ENCODE peak calls at places on chromosomes 4 and X, in seven cellular contexts. F is GM19239; J is GM10248; V is T1000; A is NCI-H1092; O is T-helper 1 cell; P is activated naive CD4-positive, alpha-beta T cell. K is an unnamed sample.

GRCh38 chr4:66465111-66465510 is 794.8 kb upstream of the EPHA5 start:
- DNase-seq in F (no peak), J (no peak), V (no peak), A (no peak), O (no peak), P (no peak), K (no peak)

GRCh38 chr4:25118096-25118495 is 42.2 kb downstream of the SEPSECS start:
- DNase-seq in F (no peak), J (no peak), V (no peak), A (no peak), O (no peak), P (no peak), K (no peak)

GRCh38 chr4:27017623-27018022 is 157.0 kb downstream of the STIM2 start:
- DNase-seq in F (no peak), J (no peak), V (no peak), A (no peak), O (no peak), P (no peak), K (no peak)

GRCh38 chrX:131795442-131796229 is 227.5 kb upstream of the STK26 start:
- DNase-seq in F (no peak), J (no peak), V (no peak), A (no peak), O (no peak), P (no peak), K (no peak)

GRCh38 chr4:48047421-48047844 is 30.9 kb downstream of the NIPAL1 start:
- DNase-seq in F (peak), J (peak), V (no peak), A (no peak), O (no peak), P (peak), K (no peak)

GRCh38 chr4:144646523-144647094 is 653 bp downstream of the HHIP start:
- DNase-seq in F (no peak), J (no peak), V (no peak), A (no peak), O (no peak), P (no peak), K (no peak)

GRCh38 chrX:10759400-10759799 is 139.0 kb upstream of the MID1 start:
- DNase-seq in F (no peak), J (no peak), V (no peak), A (no peak), O (no peak), P (no peak), K (no peak)

GRCh38 chrX:98065151-98065550 is 1181.4 kb downstream of the RPA4 start:
- DNase-seq in F (no peak), J (no peak), V (no peak), A (no peak), O (no peak), P (no peak), K (no peak)

GRCh38 chrX:84737471-84737871 is 235.2 kb upstream of the HDX start:
- DNase-seq in F (no peak), J (no peak), V (no peak), A (no peak), O (no peak), P (no peak), K (no peak)

GRCh38 chr4:8227201-8227770 is 28.2 kb downstream of the SH3TC1 start:
- DNase-seq in F (no peak), J (no peak), V (no peak), A (no peak), O (no peak), P (no peak), K (no peak)

GRCh38 chr4:1097553-1097952 is 15.8 kb downstream of the RNF212 start:
- DNase-seq in F (no peak), J (no peak), V (no peak), A (no peak), O (no peak), P (no peak), K (no peak)

GRCh38 chr4:23384741-23385140 is 505.1 kb downstream of the PPARGC1A start:
- DNase-seq in F (no peak), J (no peak), V (no peak), A (no peak), O (no peak), P (no peak), K (no peak)

GRCh38 chrX:18949902-18950301 is 34.0 kb downstream of the PHKA2 start:
- DNase-seq in F (no peak), J (no peak), V (no peak), A (no peak), O (no peak), P (no peak), K (no peak)

GRCh38 chrX:112816908-112817307 is 23.7 kb downstream of the AMOT start:
- DNase-seq in F (no peak), J (no peak), V (no peak), A (no peak), O (no peak), P (no peak), K (no peak)

GRCh38 chr4:3065551-3065950 is 8.8 kb downstream of the HTT-AS start:
- DNase-seq in F (no peak), J (no peak), V (no peak), A (no peak), O (no peak), P (no peak), K (no peak)

GRCh38 chr4:1683371-1683902 is 676 bp downstream of the FAM53A start:
- DNase-seq in F (no peak), J (no peak), V (peak), A (no peak), O (no peak), P (no peak), K (peak)

GRCh38 chr4:7767526-7767925 is 172.1 kb downstream of the AFAP1 start:
- DNase-seq in F (no peak), J (no peak), V (no peak), A (no peak), O (no peak), P (no peak), K (no peak)

GRCh38 chrX:14508025-14508690 is 21.2 kb upstream of the GLRA2 start:
- DNase-seq in F (no peak), J (no peak), V (no peak), A (no peak), O (no peak), P (no peak), K (no peak)

GRCh38 chr4:109649872-109650271 is 53.4 kb downstream of the CASP6 start:
- DNase-seq in F (peak), J (peak), V (no peak), A (no peak), O (no peak), P (no peak), K (no peak)

GRCh38 chr4:5636766-5637670 is 71.3 kb downstream of the EVC2 start:
- DNase-seq in F (no peak), J (no peak), V (no peak), A (no peak), O (no peak), P (no peak), K (no peak)

GRCh38 chr4:53589511-53589910 is 1.8 kb downstream of the LNX1 start:
- DNase-seq in F (no peak), J (no peak), V (no peak), A (no peak), O (no peak), P (no peak), K (no peak)

GRCh38 chrX:40952855-40953254 is 132.4 kb upstream of the USP9X start:
- DNase-seq in F (no peak), J (peak), V (no peak), A (no peak), O (no peak), P (no peak), K (no peak)

GRCh38 chr4:164926301-164926700 is 49.3 kb downstream of the APELA start:
- DNase-seq in F (no peak), J (no peak), V (no peak), A (no peak), O (no peak), P (no peak), K (no peak)

GRCh38 chr4:123699823-123700822 is 303.5 kb downstream of the SPRY1 start:
- DNase-seq in F (no peak), J (no peak), V (no peak), A (no peak), O (no peak), P (no peak), K (no peak)

GRCh38 chr4:761739-762138 is 56.1 kb downstream of the PCGF3 start:
- DNase-seq in F (no peak), J (no peak), V (no peak), A (no peak), O (no peak), P (no peak), K (no peak)

GRCh38 chrX:151098996-151099395 is 77.4 kb upstream of the GPR50 start:
- DNase-seq in F (no peak), J (no peak), V (no peak), A (no peak), O (no peak), P (no peak), K (no peak)

GRCh38 chrX:65451663-65452062 is 82.9 kb downstream of the LAS1L start:
- DNase-seq in F (peak), J (peak), V (no peak), A (peak), O (no peak), P (no peak), K (no peak)

GRCh38 chr4:72496119-72496518 is 72.9 kb downstream of the ADAMTS3 start:
- DNase-seq in F (no peak), J (no peak), V (no peak), A (no peak), O (no peak), P (no peak), K (no peak)

GRCh38 chr4:159496248-159496647 is 393.4 kb downstream of the RAPGEF2 start:
- DNase-seq in F (no peak), J (no peak), V (no peak), A (no peak), O (no peak), P (no peak), K (no peak)

GRCh38 chr4:105061720-105062119 is 85.0 kb upstream of the TET2 start:
- DNase-seq in F (no peak), J (no peak), V (no peak), A (no peak), O (no peak), P (no peak), K (no peak)

GRCh38 chr4:84916233-84916632 is 50.3 kb downstream of the WDFY3 start:
- DNase-seq in F (no peak), J (no peak), V (no peak), A (no peak), O (no peak), P (no peak), K (no peak)

GRCh38 chr4:23856630-23857029 is 33.2 kb downstream of the PPARGC1A start:
- DNase-seq in F (no peak), J (no peak), V (no peak), A (no peak), O (no peak), P (no peak), K (no peak)

GRCh38 chrX:37975421-37975820 is 30.9 kb upstream of the SYTL5 start:
- DNase-seq in F (no peak), J (no peak), V (no peak), A (no peak), O (no peak), P (no peak), K (no peak)